ENCODE peak calls at places on chromosomes 16 and 17, in seven cellular contexts. H is psoas muscle, L is HCT116, Z is stomach, P is heart right ventricle, N is tibial artery, O is ascending aorta. K is an unnamed sample. For H3K36me3 and H3K4me1, the result is how much of the 10 kb centered on the place peaks cover.

GRCh38 chr17:65914784-65915342 is 277.1 kb downstream of the CEP112 start:
- DNase-seq in H (no peak), P (no peak), L (no peak), N (no peak), O (no peak), Z (no peak), K (no peak)

GRCh38 chr17:11935734-11936406 is 61.4 kb downstream of the ZNF18 start:
- DNase-seq in H (peak), Z (no peak), O (no peak), L (peak), N (no peak), P (no peak), K (no peak)

GRCh38 chr16:27579086-27579980 is 29.4 kb downstream of the KATNIP start:
- DNase-seq in O (no peak), L (no peak), N (no peak), P (no peak), H (no peak), Z (no peak), K (no peak)

GRCh38 chr17:74426551-74427047 is 5.3 kb upstream of the GPRC5C start:
- DNase-seq in L (no peak), H (no peak), P (no peak), Z (no peak), N (no peak), O (no peak), K (peak)

GRCh38 chr17:61158372-61158771 is 241.3 kb upstream of the TBX2 start:
- DNase-seq in L (no peak), N (no peak), H (no peak), O (no peak), P (no peak), Z (no peak), K (no peak)

GRCh38 chr16:4488486-4488967 is 12.3 kb downstream of the HMOX2 start:
- DNase-seq in Z (no peak), H (no peak), O (no peak), L (no peak), P (no peak), N (no peak), K (no peak)

GRCh38 chr17:45967378-45967777 is 31.7 kb upstream of the STH start:
- DNase-seq in O (no peak), N (no peak), H (no peak), L (no peak), Z (no peak), P (no peak), K (no peak)

GRCh38 chr16:81180578-81180977 is 57.9 kb upstream of the BCO1 start:
- DNase-seq in N (no peak), L (no peak), H (no peak), P (no peak), O (no peak), Z (no peak), K (no peak)

GRCh38 chr17:19242323-19242722 is 5.2 kb downstream of the EPN2 start:
- DNase-seq in Z (no peak), N (no peak), P (no peak), H (no peak), O (no peak), L (peak), K (no peak)

GRCh38 chr16:58418601-58419000 is 26.3 kb downstream of the GINS3 start:
- DNase-seq in L (no peak), Z (no peak), N (no peak), P (peak), H (peak), O (no peak), K (no peak)

GRCh38 chr17:32494621-32495346 is 8.0 kb downstream of the CDK5R1 start:
- DNase-seq in N (no peak), O (no peak), H (no peak), L (no peak), Z (no peak), P (no peak), K (no peak)

GRCh38 chr17:51260960-51261958 is 913 bp downstream of the UTP18 start:
- DNase-seq in Z (peak), O (peak), L (peak), N (peak), P (peak), H (peak), K (no peak)

GRCh38 chr16:4895366-4895765 is 41.6 kb downstream of the PPL start:
- DNase-seq in P (no peak), N (no peak), Z (no peak), L (no peak), H (no peak), O (no peak), K (no peak)

GRCh38 chr16:86673090-86673955 is 95.0 kb downstream of the FOXL1 start:
- DNase-seq in N (no peak), Z (no peak), L (no peak), H (no peak), P (no peak), O (no peak), K (no peak)

GRCh38 chr16:87560428-87561199 is 41.7 kb upstream of the JPH3 start:
- DNase-seq in Z (peak), O (no peak), L (peak), H (no peak), P (peak), N (peak), K (no peak)

GRCh38 chr16:752008-752315 is 8.6 kb upstream of the MSLN start:
- DNase-seq in H (no peak), P (no peak), Z (no peak), O (no peak), L (no peak), N (no peak), K (no peak)

GRCh38 chr16:79264237-79265104 is 336.1 kb downstream of the MAF start:
- DNase-seq in N (no peak), H (no peak), P (no peak), L (no peak), Z (no peak), O (no peak), K (no peak)

GRCh38 chr16:4915226-4915761 is 21.7 kb downstream of the PPL start:
- DNase-seq in P (no peak), L (peak), O (no peak), N (no peak), H (no peak), Z (no peak), K (no peak)

GRCh38 chr17:2911035-2911754 is 115.0 kb downstream of the RAP1GAP2 start:
- DNase-seq in N (no peak), Z (no peak), L (no peak), H (no peak), P (peak), O (no peak), K (no peak)

GRCh38 chr16:87062569-87063442 is 254.4 kb downstream of the C16orf95 start:
- DNase-seq in N (peak), L (peak), P (peak), O (peak), Z (peak), H (peak), K (peak)

GRCh38 chr17:82782657-82783207 is 30.9 kb downstream of the TBCD start:
- DNase-seq in O (no peak), N (no peak), H (no peak), P (no peak), L (no peak), Z (no peak), K (no peak)

GRCh38 chr17:48283907-48284306 is 146.1 kb downstream of the SKAP1 start:
- DNase-seq in O (no peak), L (no peak), H (no peak), P (no peak), N (no peak), Z (no peak), K (no peak)

GRCh38 chr17:44203731-44204452 is 4.2 kb upstream of the ATXN7L3 start:
- DNase-seq in Z (no peak), P (no peak), H (no peak), N (peak), O (no peak), L (no peak), K (no peak)

GRCh38 chr17:39196820-39197331 is 593 bp downstream of the CACNB1 start:
- DNase-seq in P (peak), H (peak), L (no peak), O (peak), Z (no peak), N (peak), K (no peak)

GRCh38 chr17:27396941-27397340 is 59.3 kb upstream of the KSR1 start:
- DNase-seq in N (no peak), Z (no peak), L (no peak), O (no peak), H (no peak), P (no peak), K (no peak)

GRCh38 chr16:48936811-48937210 is 326.8 kb upstream of the N4BP1 start:
- DNase-seq in L (no peak), Z (no peak), P (no peak), H (no peak), N (no peak), O (no peak), K (no peak)

GRCh38 chr16:80614908-80615696 is 74.3 kb downstream of the DYNLRB2 start:
- DNase-seq in N (no peak), L (peak), O (no peak), P (no peak), Z (no peak), H (no peak), K (no peak)

DNA sequence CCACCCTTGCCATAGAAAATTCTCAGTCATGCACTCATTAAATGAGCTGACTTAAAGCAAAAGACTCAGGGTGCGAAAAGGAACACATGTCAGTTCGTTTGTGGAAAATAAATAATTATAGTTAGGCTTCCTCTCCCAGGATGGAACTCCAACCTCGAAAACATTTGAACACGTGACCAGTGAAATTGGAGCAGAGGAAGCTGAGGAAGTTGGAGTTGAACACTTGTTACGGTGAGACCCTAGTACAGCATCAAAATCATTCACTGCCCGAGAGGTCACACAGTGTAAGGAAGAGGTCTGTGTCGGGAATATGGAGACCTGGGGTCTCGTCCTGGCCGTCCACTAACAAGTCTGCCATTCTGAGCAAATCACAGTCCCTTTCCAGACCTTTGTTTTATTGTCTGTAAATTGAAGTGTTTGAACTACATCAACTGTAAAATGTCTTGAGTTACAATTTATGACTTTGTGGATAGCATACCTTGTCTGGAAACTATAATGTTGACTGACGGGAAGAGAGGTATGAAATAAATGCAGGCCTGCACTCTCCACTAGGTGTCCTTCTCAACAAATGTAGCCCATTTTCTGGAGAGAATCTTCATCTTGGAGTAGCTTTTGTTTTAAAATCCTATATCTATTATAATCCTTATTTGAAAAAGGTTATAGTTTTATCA is 7.7 kb downstream of the PSMD7 start:
- DNase-seq in P (no peak), Z (no peak), N (no peak), H (no peak), O (no peak), L (no peak), K (no peak)
- H3K36me3 ChIP-seq in P (half or more), Z (half or more), N (half or more), H (under half), O (half or more), L (half or more), K (under half)

GRCh38 chr17:81665205-81666091 is 957 bp downstream of the OXLD1 start:
- DNase-seq in Z (no peak), O (no peak), P (no peak), N (no peak), L (no peak), H (no peak), K (no peak)
- H3K4me1 ChIP-seq in Z (under half), O (under half), P (under half), N (under half), L (under half), H (under half), K (under half)

GRCh38 chr17:29344201-29344856 is 45.8 kb upstream of the TAOK1 start:
- DNase-seq in O (no peak), P (no peak), Z (no peak), L (no peak), N (no peak), H (no peak), K (no peak)

GRCh38 chr17:29341726-29342125 is 47.8 kb upstream of the NUFIP2 start:
- DNase-seq in N (no peak), L (no peak), Z (no peak), P (no peak), O (no peak), H (no peak), K (no peak)

GRCh38 chr17:29346462-29346861 is 43.7 kb upstream of the TAOK1 start:
- DNase-seq in L (no peak), N (no peak), H (no peak), Z (no peak), P (no peak), O (no peak), K (no peak)

GRCh38 chr17:29345066-29345465 is 45.1 kb upstream of the TAOK1 start:
- DNase-seq in H (no peak), L (no peak), N (no peak), P (no peak), O (no peak), Z (no peak), K (no peak)

GRCh38 chr17:29342148-29342765 is 47.9 kb upstream of the TAOK1 start:
- DNase-seq in O (no peak), N (no peak), Z (no peak), H (no peak), P (no peak), L (no peak), K (no peak)
- H3K4me3 ChIP-seq in O (no peak), N (no peak), Z (no peak), H (no peak), P (no peak), L (no peak), K (no peak)

GRCh38 chr16:30758988-30759461 is 2.8 kb downstream of the CFAP119 start:
- DNase-seq in H (no peak), Z (no peak), O (no peak), L (no peak), P (no peak), N (no peak), K (peak)

GRCh38 chr16:30760160-30760559 is 1.7 kb downstream of the CFAP119 start:
- DNase-seq in L (no peak), N (no peak), P (no peak), Z (no peak), H (no peak), O (no peak), K (peak)

GRCh38 chr16:30761427-30761927 is 385 bp downstream of the CFAP119 start:
- DNase-seq in O (no peak), H (peak), N (no peak), Z (no peak), L (no peak), P (no peak), K (no peak)

GRCh38 chr16:30761928-30762902 is at the start of the genes CFAP119 and RNF40:
- DNase-seq in O (peak), L (peak), H (peak), N (peak), P (peak), Z (peak), K (peak)

GRCh38 chr16:30760577-30761426 is 1.1 kb downstream of the CFAP119 start:
- DNase-seq in N (no peak), Z (no peak), P (no peak), L (no peak), H (no peak), O (no peak), K (peak)
- H3K36me3 ChIP-seq in N (half or more), Z (half or more), P (half or more), L (under half), H (under half), O (under half), K (under half)

DNA sequence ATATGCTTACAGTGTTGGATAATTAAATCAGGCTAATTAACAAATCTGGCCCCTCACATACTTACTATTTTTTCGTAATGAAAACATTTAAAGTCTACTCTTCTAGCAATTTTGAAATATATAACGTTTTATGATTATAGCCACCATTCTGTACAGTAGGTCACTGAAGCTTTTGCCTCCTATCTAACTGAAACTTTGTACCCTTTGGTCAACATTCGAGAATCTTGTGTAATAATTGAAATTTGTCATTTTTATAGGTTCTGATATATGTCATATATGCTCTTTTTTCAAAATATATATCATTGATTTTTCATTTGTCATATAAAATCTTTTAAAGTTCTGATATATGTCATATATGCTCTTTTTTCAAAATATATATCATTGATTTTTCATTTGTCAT is 12.7 kb downstream of the PHKB start:
- DNase-seq in L (no peak), P (no peak), O (no peak), H (no peak), N (no peak), Z (no peak), K (no peak)
- H3K4me1 ChIP-seq in L (under half), P (under half), O (under half), H (under half), N (under half), Z (under half), K (under half)

DNA sequence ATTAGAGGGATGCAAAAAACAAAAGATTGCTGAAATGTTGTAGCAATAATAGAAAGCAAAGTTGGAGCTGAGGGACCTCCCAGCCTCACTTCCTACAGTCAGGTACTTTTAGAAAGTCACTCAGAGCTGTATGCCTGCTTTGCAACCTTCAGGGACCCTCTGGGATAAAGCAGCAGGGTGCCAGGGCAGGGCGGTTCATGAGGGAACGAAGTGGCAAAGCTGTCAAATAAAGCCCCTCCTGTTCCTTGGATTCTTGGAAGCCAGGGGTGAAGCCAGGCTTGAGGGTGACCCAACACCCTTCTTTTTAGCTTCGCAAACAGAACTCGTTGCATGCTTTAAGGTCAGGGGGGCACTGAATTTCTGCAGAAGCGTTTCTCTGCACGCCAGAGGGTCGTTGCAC is 767 bp downstream of the ATP2C2 start:
- DNase-seq in H (no peak), Z (no peak), P (no peak), N (no peak), O (no peak), L (no peak), K (no peak)
- H3K4me3 ChIP-seq in H (no peak), Z (peak), P (no peak), N (no peak), O (no peak), L (peak), K (no peak)